ENCODE peak calls at places on chromosomes 1 and 21, in six cellular contexts. D is lung microvascular endothelial cell; Q is GM04504; R is T-helper 2 cell; W is Jurkat, Clone E6-1; Z is naive thymus-derived CD8-positive, alpha-beta T cell. E is an unnamed sample.

GRCh38 chr1:244801246-244801645 is 34.2 kb upstream of the COX20 start:
- DNase-seq in D (peak; percentile 57), Q (peak; percentile 1), R (peak; percentile 68), W (peak; percentile 64), Z (peak; percentile 67), E (peak; percentile 58)

GRCh38 chr1:6601865-6602668 is 602 bp downstream of the KLHL21 start:
- DNase-seq in D (peak; percentile 74), Q (peak; percentile 24), R (peak; percentile 63), W (no peak), Z (peak; percentile 42), E (peak; percentile 20)

GRCh38 chr1:202143768-202144509 is 598 bp downstream of the ARL8A start:
- DNase-seq in D (peak; percentile 39), Q (no peak), R (peak; percentile 52), W (no peak), Z (no peak), E (peak; percentile 22)

GRCh38 chr1:32870615-32871363 is at the start of gene FNDC5:
- DNase-seq in D (peak; percentile 25), Q (no peak), R (no peak), W (no peak), Z (no peak), E (no peak)

GRCh38 chr1:153962088-153963029 is 978 bp downstream of the SLC39A1 start:
- DNase-seq in D (peak; percentile 57), Q (no peak), R (no peak), W (no peak), Z (no peak), E (peak; percentile 77)

GRCh38 chr1:209302777-209303642 is 280.5 kb upstream of the CAMK1G start:
- DNase-seq in D (no peak), Q (no peak), R (no peak), W (no peak), Z (no peak), E (no peak)

GRCh38 chr1:115325876-115326275 is 12.2 kb downstream of the NGF start:
- DNase-seq in D (peak; percentile 66), Q (no peak), R (no peak), W (no peak), Z (no peak), E (no peak)

GRCh38 chr1:48493970-48494769 is 22.2 kb upstream of the SPATA6 start:
- DNase-seq in D (peak; percentile 74), Q (peak; percentile 47), R (no peak), W (peak; percentile 37), Z (no peak), E (no peak)

GRCh38 chr21:46004168-46004861 is 22.7 kb downstream of the COL6A1 start:
- DNase-seq in D (no peak), Q (no peak), R (no peak), W (no peak), Z (no peak), E (no peak)

GRCh38 chr1:200802865-200803512 is 64.3 kb downstream of the CAMSAP2 start:
- DNase-seq in D (peak; percentile 86), Q (peak; percentile 50), R (peak; percentile 72), W (peak; percentile 75), Z (peak; percentile 71), E (peak; percentile 86)

GRCh38 chr1:18929686-18930085 is 26.8 kb downstream of the IFFO2 start:
- DNase-seq in D (peak; percentile 27), Q (peak; percentile 52), R (no peak), W (no peak), Z (no peak), E (no peak)

GRCh38 chr21:44918581-44919033 is 2.1 kb downstream of the ITGB2 start:
- DNase-seq in D (no peak), Q (no peak), R (no peak), W (no peak), Z (no peak), E (no peak)

GRCh38 chr1:223129229-223129851 is 13.7 kb downstream of the TLR5 start:
- DNase-seq in D (peak; percentile 52), Q (no peak), R (peak; percentile 46), W (no peak), Z (peak; percentile 56), E (peak; percentile 44)

GRCh38 chr21:38965910-38966504 is 160.3 kb downstream of the ETS2 start:
- DNase-seq in D (no peak), Q (no peak), R (no peak), W (no peak), Z (no peak), E (no peak)

GRCh38 chr1:93591291-93591832 is 90.3 kb downstream of the BCAR3 start:
- DNase-seq in D (peak; percentile 17), Q (no peak), R (no peak), W (no peak), Z (no peak), E (peak; percentile 57)

GRCh38 chr1:8822383-8823294 is 5.2 kb upstream of the RERE start:
- DNase-seq in D (peak; percentile 84), Q (peak; percentile 97), R (no peak), W (no peak), Z (no peak), E (peak; percentile 41)